ENCODE peak calls at places on chromosomes 3 and 15, in four cellular contexts. One of them, this sample, is unnamed.

GRCh38 chr3:130820976-130821375 is 72.9 kb upstream of the ATP2C1 start:
- DNase-seq in activated CD8-positive, alpha-beta T cell treated with anti-CD3 and anti-CD28 coated beads for 36 hours: no peak
- DNase-seq in HTR-8/SVneo: peak
- DNase-seq in astrocyte of the cerebellum: no peak
- DNase-seq in this sample: no peak

GRCh38 chr3:41209646-41210045 is 10.3 kb downstream of the CTNNB1 start:
- DNase-seq in activated CD8-positive, alpha-beta T cell treated with anti-CD3 and anti-CD28 coated beads for 36 hours: no peak
- DNase-seq in HTR-8/SVneo: no peak
- DNase-seq in astrocyte of the cerebellum: no peak
- DNase-seq in this sample: no peak

GRCh38 chr15:43105077-43105769 is 615 bp downstream of the UBR1 start:
- DNase-seq in activated CD8-positive, alpha-beta T cell treated with anti-CD3 and anti-CD28 coated beads for 36 hours: peak
- DNase-seq in HTR-8/SVneo: no peak
- DNase-seq in astrocyte of the cerebellum: no peak
- DNase-seq in this sample: no peak

GRCh38 chr15:80572337-80572736 is 122.8 kb upstream of the ABHD17C start:
- DNase-seq in activated CD8-positive, alpha-beta T cell treated with anti-CD3 and anti-CD28 coated beads for 36 hours: no peak
- DNase-seq in HTR-8/SVneo: no peak
- DNase-seq in astrocyte of the cerebellum: no peak
- DNase-seq in this sample: peak

GRCh38 chr3:106533761-106534160 is 664.9 kb upstream of the CBLB start:
- DNase-seq in activated CD8-positive, alpha-beta T cell treated with anti-CD3 and anti-CD28 coated beads for 36 hours: no peak
- DNase-seq in HTR-8/SVneo: no peak
- DNase-seq in astrocyte of the cerebellum: peak
- DNase-seq in this sample: no peak

GRCh38 chr3:48505146-48505545 is 1.2 kb upstream of the SHISA5 start:
- DNase-seq in activated CD8-positive, alpha-beta T cell treated with anti-CD3 and anti-CD28 coated beads for 36 hours: no peak
- DNase-seq in HTR-8/SVneo: no peak
- DNase-seq in astrocyte of the cerebellum: no peak
- DNase-seq in this sample: no peak

GRCh38 chr3:158382479-158382878 is 188.5 kb upstream of the MLF1 start:
- DNase-seq in activated CD8-positive, alpha-beta T cell treated with anti-CD3 and anti-CD28 coated beads for 36 hours: no peak
- DNase-seq in HTR-8/SVneo: no peak
- DNase-seq in astrocyte of the cerebellum: no peak
- DNase-seq in this sample: no peak

GRCh38 chr3:53195602-53196574 is 34.9 kb downstream of the PRKCD start:
- DNase-seq in activated CD8-positive, alpha-beta T cell treated with anti-CD3 and anti-CD28 coated beads for 36 hours: peak
- DNase-seq in HTR-8/SVneo: peak
- DNase-seq in astrocyte of the cerebellum: no peak
- DNase-seq in this sample: peak

GRCh38 chr15:75232826-75233503 is 25.2 kb upstream of the GOLGA6C start:
- DNase-seq in activated CD8-positive, alpha-beta T cell treated with anti-CD3 and anti-CD28 coated beads for 36 hours: no peak
- DNase-seq in HTR-8/SVneo: no peak
- DNase-seq in astrocyte of the cerebellum: no peak
- DNase-seq in this sample: peak

GRCh38 chr3:44265815-44266214 is 24.1 kb downstream of the TOPAZ1 start:
- DNase-seq in activated CD8-positive, alpha-beta T cell treated with anti-CD3 and anti-CD28 coated beads for 36 hours: no peak
- DNase-seq in HTR-8/SVneo: no peak
- DNase-seq in astrocyte of the cerebellum: no peak
- DNase-seq in this sample: no peak

GRCh38 chr3:193677734-193678133 is 84.7 kb downstream of the OPA1 start:
- DNase-seq in activated CD8-positive, alpha-beta T cell treated with anti-CD3 and anti-CD28 coated beads for 36 hours: peak
- DNase-seq in HTR-8/SVneo: no peak
- DNase-seq in astrocyte of the cerebellum: no peak
- DNase-seq in this sample: no peak

GRCh38 chr3:31567036-31567435 is 34.3 kb downstream of the STT3B start:
- DNase-seq in activated CD8-positive, alpha-beta T cell treated with anti-CD3 and anti-CD28 coated beads for 36 hours: peak
- DNase-seq in HTR-8/SVneo: no peak
- DNase-seq in astrocyte of the cerebellum: no peak
- DNase-seq in this sample: no peak

GRCh38 chr15:91950631-91951384 is 97.3 kb downstream of the SLCO3A1 start:
- DNase-seq in activated CD8-positive, alpha-beta T cell treated with anti-CD3 and anti-CD28 coated beads for 36 hours: no peak
- DNase-seq in HTR-8/SVneo: no peak
- DNase-seq in astrocyte of the cerebellum: no peak
- DNase-seq in this sample: no peak

GRCh38 chr15:55277116-55277564 is 12.5 kb downstream of the RAB27A start:
- DNase-seq in activated CD8-positive, alpha-beta T cell treated with anti-CD3 and anti-CD28 coated beads for 36 hours: peak
- DNase-seq in HTR-8/SVneo: no peak
- DNase-seq in astrocyte of the cerebellum: no peak
- DNase-seq in this sample: no peak

GRCh38 chr3:43054754-43055153 is 51.1 kb downstream of the POMGNT2 start:
- DNase-seq in activated CD8-positive, alpha-beta T cell treated with anti-CD3 and anti-CD28 coated beads for 36 hours: no peak
- DNase-seq in HTR-8/SVneo: no peak
- DNase-seq in astrocyte of the cerebellum: no peak
- DNase-seq in this sample: no peak

GRCh38 chr3:180316321-180316720 is 279.6 kb upstream of the PEX5L start:
- DNase-seq in activated CD8-positive, alpha-beta T cell treated with anti-CD3 and anti-CD28 coated beads for 36 hours: no peak
- DNase-seq in HTR-8/SVneo: no peak
- DNase-seq in astrocyte of the cerebellum: no peak
- DNase-seq in this sample: no peak

GRCh38 chr3:139533781-139534443 is 5.6 kb downstream of the RBP1 start:
- DNase-seq in activated CD8-positive, alpha-beta T cell treated with anti-CD3 and anti-CD28 coated beads for 36 hours: no peak
- DNase-seq in HTR-8/SVneo: no peak
- DNase-seq in astrocyte of the cerebellum: peak
- DNase-seq in this sample: no peak

GRCh38 chr15:43132830-43133428 is 457 bp upstream of the TMEM62 start:
- DNase-seq in activated CD8-positive, alpha-beta T cell treated with anti-CD3 and anti-CD28 coated beads for 36 hours: peak
- DNase-seq in HTR-8/SVneo: no peak
- DNase-seq in astrocyte of the cerebellum: no peak
- DNase-seq in this sample: no peak

GRCh38 chr3:155233213-155233612 is 60.3 kb downstream of the STRIT1 start:
- DNase-seq in activated CD8-positive, alpha-beta T cell treated with anti-CD3 and anti-CD28 coated beads for 36 hours: no peak
- DNase-seq in HTR-8/SVneo: peak
- DNase-seq in astrocyte of the cerebellum: peak
- DNase-seq in this sample: peak

GRCh38 chr15:66708389-66708788 is 6.4 kb downstream of the SMAD6 start:
- DNase-seq in activated CD8-positive, alpha-beta T cell treated with anti-CD3 and anti-CD28 coated beads for 36 hours: no peak
- DNase-seq in HTR-8/SVneo: no peak
- DNase-seq in astrocyte of the cerebellum: no peak
- DNase-seq in this sample: no peak

This sample was measured in tibial artery.